ENCODE peak calls at places on chromosomes 12 and 14, in six cellular contexts. T is pons; I is globus pallidus; M is NK-92 treated with Interleukin-12 subunit alpha and Interleukin-12 subunit beta, amount 100 ng/mL, for 24 hours; D is tibial artery; N is ureter. X is an unnamed sample.

GRCh38 chr12:51415931-51416330 is 8.7 kb upstream of the SLC4A8 start:
- DNase-seq in T (no peak), I (no peak), M (no peak), D (no peak), N (no peak), X (no peak)

GRCh38 chr12:107760207-107760816 is 625 bp downstream of the PRDM4 start:
- DNase-seq in T (no peak), I (peak), M (peak), D (peak), N (peak), X (peak)

GRCh38 chr12:104147346-104147745 is 9.3 kb upstream of the NFYB start:
- DNase-seq in T (no peak), I (no peak), M (no peak), D (no peak), N (no peak), X (no peak)

GRCh38 chr14:103518416-103519042 is 4.1 kb downstream of the CKB start:
- DNase-seq in T (peak), I (peak), M (no peak), D (peak), N (no peak), X (no peak)

GRCh38 chr12:5038781-5039311 is 4.8 kb upstream of the KCNA5 start:
- DNase-seq in T (no peak), I (no peak), M (no peak), D (no peak), N (no peak), X (no peak)

GRCh38 chr12:3752096-3752709 is 706 bp downstream of the CRACR2A start:
- DNase-seq in T (no peak), I (no peak), M (peak), D (no peak), N (peak), X (peak)

GRCh38 chr12:29516431-29516875 is 19.0 kb upstream of the OVCH1 start:
- DNase-seq in T (no peak), I (no peak), M (no peak), D (no peak), N (no peak), X (no peak)

GRCh38 chr14:60589442-60589841 is 59.8 kb downstream of the SIX1 start:
- DNase-seq in T (no peak), I (no peak), M (no peak), D (no peak), N (no peak), X (no peak)

GRCh38 chr12:131980263-131980662 is 30.5 kb downstream of the EP400 start:
- DNase-seq in T (no peak), I (no peak), M (no peak), D (no peak), N (no peak), X (no peak)

GRCh38 chr12:117395766-117396165 is 34.3 kb upstream of the NOS1 start:
- DNase-seq in T (no peak), I (no peak), M (no peak), D (no peak), N (no peak), X (no peak)

GRCh38 chr14:91373591-91374245 is 43.9 kb downstream of the CCDC88C start:
- DNase-seq in T (no peak), I (no peak), M (peak), D (no peak), N (no peak), X (no peak)

GRCh38 chr12:16350682-16351081 is 3.2 kb downstream of the MGST1 start:
- DNase-seq in T (peak), I (peak), M (no peak), D (peak), N (peak), X (no peak)

GRCh38 chr12:62350554-62350953 is 90.3 kb downstream of the USP15 start:
- DNase-seq in T (no peak), I (no peak), M (no peak), D (no peak), N (no peak), X (no peak)

GRCh38 chr14:60058087-60058486 is 33.6 kb upstream of the PCNX4 start:
- DNase-seq in T (no peak), I (no peak), M (no peak), D (no peak), N (no peak), X (no peak)

GRCh38 chr14:35963209-35963608 is 137.1 kb downstream of the BRMS1L start:
- DNase-seq in T (no peak), I (no peak), M (no peak), D (no peak), N (no peak), X (no peak)

GRCh38 chr12:123401753-123402683 is 18.1 kb downstream of the KMT5A start:
- DNase-seq in T (no peak), I (no peak), M (no peak), D (no peak), N (no peak), X (no peak)

GRCh38 chr14:84254205-84254788 is 1275.6 kb upstream of the FLRT2 start:
- DNase-seq in T (no peak), I (no peak), M (no peak), D (no peak), N (no peak), X (no peak)

GRCh38 chr14:68665116-68665515 is 127.8 kb downstream of the ZFP36L1 start:
- DNase-seq in T (no peak), I (no peak), M (no peak), D (peak), N (peak), X (no peak)

GRCh38 chr12:15494329-15495046 is 172.2 kb downstream of the PTPRO start:
- DNase-seq in T (no peak), I (no peak), M (no peak), D (no peak), N (no peak), X (no peak)

GRCh38 chr12:123763093-123763492 is 992 bp downstream of the DNAH10 start:
- DNase-seq in T (no peak), I (no peak), M (no peak), D (no peak), N (no peak), X (no peak)

GRCh38 chr12:57896437-57897201 is 44.7 kb upstream of the ATP23 start:
- DNase-seq in T (peak), I (peak), M (no peak), D (peak), N (peak), X (no peak)

GRCh38 chr14:91127411-91127810 is 13.5 kb downstream of the DGLUCY start:
- DNase-seq in T (no peak), I (no peak), M (no peak), D (no peak), N (peak), X (no peak)

GRCh38 chr14:92731622-92732021 is 16.8 kb downstream of the LGMN start:
- DNase-seq in T (no peak), I (no peak), M (no peak), D (no peak), N (no peak), X (no peak)

GRCh38 chr12:10749700-10750384 is 26.7 kb upstream of the YBX3 start:
- DNase-seq in T (peak), I (peak), M (no peak), D (peak), N (peak), X (peak)

GRCh38 chr12:75978677-75979076 is 52.9 kb downstream of the PHLDA1 start:
- DNase-seq in T (no peak), I (no peak), M (no peak), D (no peak), N (no peak), X (no peak)